ENCODE peak calls at places on chromosomes 1 and 21, in seven cellular contexts. One of them, this sample, is unnamed.

GRCh38 chr1:108117908-108118902 is 81.9 kb downstream of the SLC25A24 start:
- DNase-seq in cardiac muscle cell: peak; percentile 15
- DNase-seq in astrocyte: peak; percentile 74
- DNase-seq in aorta: no peak
- DNase-seq in CD8-positive, alpha-beta memory T cell: no peak
- DNase-seq in heart left ventricle: no peak
- DNase-seq in stomach: no peak
- DNase-seq in this sample: no peak

GRCh38 chr1:169739980-169740379 is 6.1 kb upstream of the SELE start:
- DNase-seq in CD8-positive, alpha-beta memory T cell: no peak
- DNase-seq in aorta: no peak
- DNase-seq in stomach: no peak
- DNase-seq in heart left ventricle: no peak
- DNase-seq in cardiac muscle cell: peak; percentile 68
- DNase-seq in astrocyte: peak; percentile 16
- DNase-seq in this sample: no peak

GRCh38 chr1:208207388-208208131 is 36.6 kb downstream of the PLXNA2 start:
- DNase-seq in aorta: no peak
- DNase-seq in cardiac muscle cell: peak; percentile 98
- DNase-seq in heart left ventricle: peak; percentile 63
- DNase-seq in CD8-positive, alpha-beta memory T cell: no peak
- DNase-seq in stomach: peak; percentile 90
- DNase-seq in astrocyte: peak; percentile 99
- DNase-seq in this sample: peak; percentile 75

GRCh38 chr1:115411388-115412063 is 73.5 kb upstream of the NGF start:
- DNase-seq in cardiac muscle cell: peak; percentile 52
- DNase-seq in CD8-positive, alpha-beta memory T cell: no peak
- DNase-seq in heart left ventricle: no peak
- DNase-seq in astrocyte: peak; percentile 67
- DNase-seq in aorta: no peak
- DNase-seq in stomach: no peak
- DNase-seq in this sample: no peak

GRCh38 chr1:175514309-175515001 is 228.9 kb downstream of the TNR start:
- DNase-seq in aorta: no peak
- DNase-seq in CD8-positive, alpha-beta memory T cell: no peak
- DNase-seq in heart left ventricle: peak; percentile 25
- DNase-seq in astrocyte: peak; percentile 73
- DNase-seq in stomach: no peak
- DNase-seq in cardiac muscle cell: peak; percentile 89
- DNase-seq in this sample: no peak

GRCh38 chr1:210159206-210159605 is 73.4 kb upstream of the SERTAD4 start:
- DNase-seq in CD8-positive, alpha-beta memory T cell: no peak
- DNase-seq in astrocyte: no peak
- DNase-seq in cardiac muscle cell: no peak
- DNase-seq in stomach: no peak
- DNase-seq in heart left ventricle: no peak
- DNase-seq in aorta: no peak
- DNase-seq in this sample: no peak

GRCh38 chr1:207032528-207033017 is at the start of gene C1orf116:
- DNase-seq in aorta: no peak
- DNase-seq in heart left ventricle: no peak
- DNase-seq in stomach: peak; percentile 87
- DNase-seq in astrocyte: no peak
- DNase-seq in CD8-positive, alpha-beta memory T cell: no peak
- DNase-seq in cardiac muscle cell: no peak
- DNase-seq in this sample: no peak

GRCh38 chr1:200619894-200620272 is 668 bp downstream of the KIF14 start:
- DNase-seq in stomach: no peak
- DNase-seq in CD8-positive, alpha-beta memory T cell: no peak
- DNase-seq in astrocyte: no peak
- DNase-seq in aorta: no peak
- DNase-seq in cardiac muscle cell: no peak
- DNase-seq in heart left ventricle: no peak
- DNase-seq in this sample: no peak

GRCh38 chr1:46087891-46088290 is 44.5 kb downstream of the PIK3R3 start:
- DNase-seq in CD8-positive, alpha-beta memory T cell: no peak
- DNase-seq in aorta: no peak
- DNase-seq in cardiac muscle cell: peak; percentile 6
- DNase-seq in stomach: no peak
- DNase-seq in heart left ventricle: no peak
- DNase-seq in astrocyte: no peak
- DNase-seq in this sample: no peak

GRCh38 chr1:234609528-234610042 is 393 bp downstream of the IRF2BP2 start:
- DNase-seq in aorta: no peak
- DNase-seq in cardiac muscle cell: no peak
- DNase-seq in stomach: no peak
- DNase-seq in CD8-positive, alpha-beta memory T cell: no peak
- DNase-seq in heart left ventricle: no peak
- DNase-seq in astrocyte: no peak
- DNase-seq in this sample: peak; percentile 85

GRCh38 chr1:117166076-117166475 is 44.5 kb upstream of the TRIM45 start:
- DNase-seq in CD8-positive, alpha-beta memory T cell: no peak
- DNase-seq in aorta: no peak
- DNase-seq in heart left ventricle: no peak
- DNase-seq in cardiac muscle cell: peak; percentile 19
- DNase-seq in astrocyte: peak; percentile 87
- DNase-seq in stomach: no peak
- DNase-seq in this sample: no peak

GRCh38 chr1:54683453-54683852 is 32.2 kb upstream of the TTC4 start:
- DNase-seq in stomach: no peak
- DNase-seq in heart left ventricle: no peak
- DNase-seq in aorta: no peak
- DNase-seq in astrocyte: no peak
- DNase-seq in cardiac muscle cell: no peak
- DNase-seq in CD8-positive, alpha-beta memory T cell: no peak
- DNase-seq in this sample: no peak
- H3K27ac ChIP-seq in stomach: no peak overlapping the region
- H3K27ac ChIP-seq in heart left ventricle: no peak overlapping the region
- H3K27ac ChIP-seq in aorta: no peak overlapping the region
- H3K27ac ChIP-seq in astrocyte: no peak overlapping the region
- H3K27ac ChIP-seq in cardiac muscle cell: no peak overlapping the region
- H3K27ac ChIP-seq in CD8-positive, alpha-beta memory T cell: no peak overlapping the region
- H3K27ac ChIP-seq in this sample: no peak overlapping the region

DNA sequence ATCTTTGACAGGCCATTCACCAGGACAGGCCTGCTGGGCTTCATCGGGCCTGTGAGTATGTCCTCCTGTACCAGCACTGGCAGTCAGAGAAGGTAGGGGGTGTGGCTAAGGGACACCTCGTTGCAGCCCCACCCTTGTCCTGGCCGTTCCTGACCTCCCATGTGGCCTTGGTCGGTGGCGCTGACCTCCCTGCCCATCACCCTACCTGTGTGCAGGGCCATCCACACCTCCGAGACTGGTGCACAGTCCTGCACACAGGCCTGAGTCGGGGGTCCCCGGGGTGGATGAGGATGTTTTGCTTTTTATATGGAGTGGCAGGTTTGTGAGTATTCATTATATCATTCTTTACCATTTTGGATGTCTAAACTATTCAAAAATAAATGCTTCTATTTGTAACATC is 59.0 kb downstream of the S100B start:
- DNase-seq in heart left ventricle: no peak
- DNase-seq in astrocyte: no peak
- DNase-seq in cardiac muscle cell: no peak
- DNase-seq in CD8-positive, alpha-beta memory T cell: no peak
- DNase-seq in aorta: no peak
- DNase-seq in stomach: peak; percentile 21
- DNase-seq in this sample: no peak
- H3K27ac ChIP-seq in heart left ventricle: no peak overlapping the region
- H3K27ac ChIP-seq in astrocyte: no peak overlapping the region
- H3K27ac ChIP-seq in cardiac muscle cell: no peak overlapping the region
- H3K27ac ChIP-seq in CD8-positive, alpha-beta memory T cell: no peak overlapping the region
- H3K27ac ChIP-seq in aorta: no peak overlapping the region
- H3K27ac ChIP-seq in stomach: no peak overlapping the region
- H3K27ac ChIP-seq in this sample: no peak overlapping the region

GRCh38 chr1:10459185-10459584 is 9.4 kb downstream of the CORT start:
- DNase-seq in heart left ventricle: no peak
- DNase-seq in aorta: no peak
- DNase-seq in cardiac muscle cell: peak; percentile 86
- DNase-seq in CD8-positive, alpha-beta memory T cell: no peak
- DNase-seq in astrocyte: peak; percentile 85
- DNase-seq in stomach: no peak
- DNase-seq in this sample: no peak
- H3K27ac ChIP-seq in heart left ventricle: no peak overlapping the region
- H3K27ac ChIP-seq in aorta: no peak overlapping the region
- H3K27ac ChIP-seq in cardiac muscle cell: peak overlapping the region; percentile 48
- H3K27ac ChIP-seq in CD8-positive, alpha-beta memory T cell: peak overlapping the region; percentile 47
- H3K27ac ChIP-seq in astrocyte: no peak overlapping the region
- H3K27ac ChIP-seq in stomach: no peak overlapping the region
- H3K27ac ChIP-seq in this sample: peak overlapping the region; percentile 7

GRCh38 chr21:29145354-29145782 is 14.9 kb downstream of the MAP3K7CL start:
- DNase-seq in aorta: no peak
- DNase-seq in CD8-positive, alpha-beta memory T cell: peak; percentile 1
- DNase-seq in cardiac muscle cell: peak; percentile 89
- DNase-seq in astrocyte: peak; percentile 91
- DNase-seq in heart left ventricle: no peak
- DNase-seq in stomach: no peak
- DNase-seq in this sample: no peak
- H3K27ac ChIP-seq in aorta: peak overlapping the region; percentile 47
- H3K27ac ChIP-seq in CD8-positive, alpha-beta memory T cell: no peak overlapping the region
- H3K27ac ChIP-seq in cardiac muscle cell: no peak overlapping the region
- H3K27ac ChIP-seq in astrocyte: peak overlapping the region; percentile 94
- H3K27ac ChIP-seq in heart left ventricle: peak overlapping the region; percentile 74
- H3K27ac ChIP-seq in stomach: peak overlapping the region; percentile 32
- H3K27ac ChIP-seq in this sample: peak overlapping the region; percentile 57

GRCh38 chr1:164611754-164612642 is 53.0 kb downstream of the PBX1 start:
- DNase-seq in cardiac muscle cell: peak; percentile 81
- DNase-seq in heart left ventricle: peak; percentile 31
- DNase-seq in astrocyte: peak; percentile 91
- DNase-seq in CD8-positive, alpha-beta memory T cell: no peak
- DNase-seq in aorta: no peak
- DNase-seq in stomach: peak; percentile 66
- DNase-seq in this sample: no peak
- H3K27ac ChIP-seq in cardiac muscle cell: peak overlapping the region; percentile 20
- H3K27ac ChIP-seq in heart left ventricle: peak overlapping the region; percentile 51
- H3K27ac ChIP-seq in astrocyte: peak overlapping the region; percentile 33
- H3K27ac ChIP-seq in CD8-positive, alpha-beta memory T cell: no peak overlapping the region
- H3K27ac ChIP-seq in aorta: peak overlapping the region; percentile 74
- H3K27ac ChIP-seq in stomach: peak overlapping the region; percentile 66
- H3K27ac ChIP-seq in this sample: no peak overlapping the region

GRCh38 chr1:27033059-27033746 is 20.6 kb upstream of the TENT5B start:
- DNase-seq in heart left ventricle: no peak
- DNase-seq in stomach: peak; percentile 65
- DNase-seq in cardiac muscle cell: no peak
- DNase-seq in CD8-positive, alpha-beta memory T cell: no peak
- DNase-seq in astrocyte: no peak
- DNase-seq in aorta: no peak
- DNase-seq in this sample: peak; percentile 54
- H3K27ac ChIP-seq in heart left ventricle: peak overlapping the region; percentile 24
- H3K27ac ChIP-seq in stomach: peak overlapping the region; percentile 78
- H3K27ac ChIP-seq in cardiac muscle cell: peak overlapping the region; percentile 15
- H3K27ac ChIP-seq in CD8-positive, alpha-beta memory T cell: no peak overlapping the region
- H3K27ac ChIP-seq in astrocyte: no peak overlapping the region
- H3K27ac ChIP-seq in aorta: no peak overlapping the region
- H3K27ac ChIP-seq in this sample: peak overlapping the region; percentile 50

This sample was measured in left lung.